ENCODE peak calls at places on chromosomes 6 and 20, in six cellular contexts. One of them, this sample, is unnamed.

GRCh38 chr6:12594541-12594893 is 122.0 kb upstream of the PHACTR1 start:
- DNase-seq in activated CD8-positive, alpha-beta memory T cell treated with anti-CD3 and anti-CD28 coated beads, Interleukin-2, amount 50 U/mL, for 4 hours: no peak
- DNase-seq in activated T-helper 1 cell treated with anti-CD3 and anti-CD28 coated beads, Interleukin-2, amount 50 U/mL, for 16 hours: no peak
- DNase-seq in stimulated activated CD8-positive, alpha-beta memory T cell treated with anti-CD3 and anti-CD28 coated beads, Interleukin-15, amount 100 ng/mL, for 24 hours: no peak
- DNase-seq in neural crest cell: no peak
- DNase-seq in GM20000: peak
- DNase-seq in this sample: no peak

GRCh38 chr20:50151034-50151743 is 2.3 kb downstream of the PEDS1 start:
- DNase-seq in activated CD8-positive, alpha-beta memory T cell treated with anti-CD3 and anti-CD28 coated beads, Interleukin-2, amount 50 U/mL, for 4 hours: no peak
- DNase-seq in activated T-helper 1 cell treated with anti-CD3 and anti-CD28 coated beads, Interleukin-2, amount 50 U/mL, for 16 hours: no peak
- DNase-seq in stimulated activated CD8-positive, alpha-beta memory T cell treated with anti-CD3 and anti-CD28 coated beads, Interleukin-15, amount 100 ng/mL, for 24 hours: no peak
- DNase-seq in neural crest cell: no peak
- DNase-seq in GM20000: no peak
- DNase-seq in this sample: no peak

GRCh38 chr6:142857609-142858195 is 87.3 kb downstream of the HIVEP2 start:
- DNase-seq in activated CD8-positive, alpha-beta memory T cell treated with anti-CD3 and anti-CD28 coated beads, Interleukin-2, amount 50 U/mL, for 4 hours: no peak
- DNase-seq in activated T-helper 1 cell treated with anti-CD3 and anti-CD28 coated beads, Interleukin-2, amount 50 U/mL, for 16 hours: no peak
- DNase-seq in stimulated activated CD8-positive, alpha-beta memory T cell treated with anti-CD3 and anti-CD28 coated beads, Interleukin-15, amount 100 ng/mL, for 24 hours: no peak
- DNase-seq in neural crest cell: no peak
- DNase-seq in GM20000: no peak
- DNase-seq in this sample: no peak

GRCh38 chr6:38436726-38437465 is 202.8 kb downstream of the BTBD9 start:
- DNase-seq in activated CD8-positive, alpha-beta memory T cell treated with anti-CD3 and anti-CD28 coated beads, Interleukin-2, amount 50 U/mL, for 4 hours: no peak
- DNase-seq in activated T-helper 1 cell treated with anti-CD3 and anti-CD28 coated beads, Interleukin-2, amount 50 U/mL, for 16 hours: no peak
- DNase-seq in stimulated activated CD8-positive, alpha-beta memory T cell treated with anti-CD3 and anti-CD28 coated beads, Interleukin-15, amount 100 ng/mL, for 24 hours: no peak
- DNase-seq in neural crest cell: no peak
- DNase-seq in GM20000: no peak
- DNase-seq in this sample: peak

GRCh38 chr6:93413190-93413589 is 6.2 kb downstream of the EPHA7 start:
- DNase-seq in activated CD8-positive, alpha-beta memory T cell treated with anti-CD3 and anti-CD28 coated beads, Interleukin-2, amount 50 U/mL, for 4 hours: no peak
- DNase-seq in activated T-helper 1 cell treated with anti-CD3 and anti-CD28 coated beads, Interleukin-2, amount 50 U/mL, for 16 hours: no peak
- DNase-seq in stimulated activated CD8-positive, alpha-beta memory T cell treated with anti-CD3 and anti-CD28 coated beads, Interleukin-15, amount 100 ng/mL, for 24 hours: no peak
- DNase-seq in neural crest cell: no peak
- DNase-seq in GM20000: no peak
- DNase-seq in this sample: no peak

GRCh38 chr20:45545754-45546453 is 1.3 kb downstream of the EPPIN start:
- DNase-seq in activated CD8-positive, alpha-beta memory T cell treated with anti-CD3 and anti-CD28 coated beads, Interleukin-2, amount 50 U/mL, for 4 hours: no peak
- DNase-seq in activated T-helper 1 cell treated with anti-CD3 and anti-CD28 coated beads, Interleukin-2, amount 50 U/mL, for 16 hours: no peak
- DNase-seq in stimulated activated CD8-positive, alpha-beta memory T cell treated with anti-CD3 and anti-CD28 coated beads, Interleukin-15, amount 100 ng/mL, for 24 hours: no peak
- DNase-seq in neural crest cell: no peak
- DNase-seq in GM20000: peak
- DNase-seq in this sample: peak

GRCh38 chr6:10256113-10256690 is 158.7 kb downstream of the TFAP2A start:
- DNase-seq in activated CD8-positive, alpha-beta memory T cell treated with anti-CD3 and anti-CD28 coated beads, Interleukin-2, amount 50 U/mL, for 4 hours: no peak
- DNase-seq in activated T-helper 1 cell treated with anti-CD3 and anti-CD28 coated beads, Interleukin-2, amount 50 U/mL, for 16 hours: no peak
- DNase-seq in stimulated activated CD8-positive, alpha-beta memory T cell treated with anti-CD3 and anti-CD28 coated beads, Interleukin-15, amount 100 ng/mL, for 24 hours: no peak
- DNase-seq in neural crest cell: no peak
- DNase-seq in GM20000: peak
- DNase-seq in this sample: no peak

GRCh38 chr6:144215402-144215931 is 65.2 kb downstream of the STX11 start:
- DNase-seq in activated CD8-positive, alpha-beta memory T cell treated with anti-CD3 and anti-CD28 coated beads, Interleukin-2, amount 50 U/mL, for 4 hours: no peak
- DNase-seq in activated T-helper 1 cell treated with anti-CD3 and anti-CD28 coated beads, Interleukin-2, amount 50 U/mL, for 16 hours: no peak
- DNase-seq in stimulated activated CD8-positive, alpha-beta memory T cell treated with anti-CD3 and anti-CD28 coated beads, Interleukin-15, amount 100 ng/mL, for 24 hours: no peak
- DNase-seq in neural crest cell: no peak
- DNase-seq in GM20000: peak
- DNase-seq in this sample: peak